ENCODE peak calls at places on chromosomes 12 and 14, in eight cellular contexts. M is cardiac muscle cell, J is upper lobe of right lung, L is fibroblast of lung, V is GM23248, P is RWPE1, Y is A673, I is IMR-90. X is an unnamed sample.

GRCh38 chr12:47767197-47767724 is 5.8 kb upstream of the SLC48A1 start:
- DNase-seq in L (no peak), Y (no peak), I (peak), V (peak), J (no peak), M (peak), P (peak), X (peak)

GRCh38 chr12:110613771-110614684 is at the start of gene TCTN1:
- DNase-seq in P (peak), Y (peak), J (peak), M (peak), L (peak), V (peak), I (peak), X (peak)

GRCh38 chr12:95623554-95624170 is 72.4 kb upstream of the USP44 start:
- DNase-seq in P (peak), V (peak), M (peak), J (peak), I (peak), Y (peak), L (peak), X (peak)

GRCh38 chr14:95515080-95515489 is 1.4 kb downstream of the SYNE3 start:
- DNase-seq in L (no peak), P (no peak), V (peak), I (no peak), M (no peak), J (no peak), Y (peak), X (no peak)

GRCh38 chr12:18146375-18146774 is 56.4 kb upstream of the RERGL start:
- DNase-seq in L (no peak), J (no peak), V (peak), I (no peak), P (no peak), Y (no peak), M (no peak), X (no peak)

GRCh38 chr12:124847675-124848074 is 16.0 kb downstream of the SCARB1 start:
- DNase-seq in L (peak), P (no peak), J (no peak), V (peak), I (peak), Y (no peak), M (no peak), X (peak)

GRCh38 chr12:122527478-122527944 is 462 bp downstream of the KNTC1 start:
- DNase-seq in Y (peak), P (peak), L (peak), V (peak), M (peak), I (peak), J (no peak), X (peak)

GRCh38 chr12:64219135-64219534 is 3.0 kb downstream of the KICS2 start:
- DNase-seq in L (no peak), Y (no peak), V (no peak), M (no peak), J (no peak), P (no peak), I (no peak), X (no peak)

GRCh38 chr12:63804746-63805145 is 25.0 kb downstream of the RXYLT1 start:
- DNase-seq in Y (no peak), L (no peak), P (no peak), J (no peak), V (no peak), I (peak), M (no peak), X (no peak)

GRCh38 chr12:27237790-27238771 is 6.0 kb upstream of the STK38L start:
- DNase-seq in L (no peak), V (peak), I (peak), J (no peak), P (no peak), Y (no peak), M (no peak), X (no peak)

GRCh38 chr12:94308612-94309011 is 151.1 kb downstream of the CEP83 start:
- DNase-seq in L (peak), J (no peak), Y (no peak), M (no peak), P (no peak), V (no peak), I (no peak), X (no peak)

GRCh38 chr14:62645649-62646048 is 399.6 kb downstream of the KCNH5 start:
- DNase-seq in M (no peak), J (no peak), L (peak), I (peak), P (peak), V (no peak), Y (peak), X (no peak)

GRCh38 chr14:92586001-92586947 is 72.7 kb downstream of the RIN3 start:
- DNase-seq in Y (no peak), J (no peak), I (peak), M (no peak), P (no peak), L (peak), V (peak), X (no peak)

GRCh38 chr12:12456637-12457036 is 99.8 kb downstream of the BORCS5 start:
- DNase-seq in L (peak), J (no peak), P (no peak), V (peak), Y (peak), M (no peak), I (peak), X (no peak)
- H3K27ac ChIP-seq in L (no peak), J (peak), P (no peak), V (no peak), Y (no peak), M (no peak), I (no peak), X (no peak)

DNA sequence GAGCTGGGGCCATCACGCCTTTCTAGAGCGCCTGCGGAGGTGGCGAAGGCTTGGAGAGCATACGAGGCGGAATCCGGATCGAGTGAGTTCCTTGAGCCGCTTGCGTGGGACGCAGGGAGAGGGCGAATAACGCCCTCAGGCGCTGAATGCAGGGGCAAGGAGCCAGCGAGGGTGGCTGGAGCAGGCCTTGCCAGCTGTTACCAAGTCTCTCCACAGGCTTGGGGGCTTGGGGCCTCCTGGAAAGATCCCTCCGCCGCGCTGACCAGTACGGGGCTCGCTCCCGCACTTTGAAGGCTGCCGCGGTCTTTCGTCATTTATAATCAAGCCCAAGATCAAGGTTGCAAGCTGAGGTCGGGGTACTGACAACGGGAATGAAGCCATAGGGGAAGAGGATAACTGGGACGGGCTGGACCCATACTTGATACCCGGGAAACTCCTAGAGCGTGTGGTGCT is 1.2 kb downstream of the FLRT2 start:
- DNase-seq in L (peak), I (peak), J (peak), Y (peak), V (peak), P (peak), M (peak), X (no peak)
- H3K27ac ChIP-seq in L (peak), I (peak), J (peak), Y (peak), V (peak), P (peak), M (no peak), X (peak)

GRCh38 chr12:19967001-19967400 is 401.3 kb upstream of the PDE3A start:
- DNase-seq in P (no peak), L (peak), J (no peak), Y (no peak), M (no peak), V (peak), I (no peak), X (no peak)

GRCh38 chr12:19965196-19966038 is 402.9 kb upstream of the PDE3A start:
- DNase-seq in V (no peak), P (no peak), L (peak), J (no peak), M (no peak), Y (no peak), I (no peak), X (no peak)

GRCh38 chr12:19970116-19970515 is 398.2 kb upstream of the PDE3A start:
- DNase-seq in I (peak), V (peak), Y (no peak), M (no peak), P (no peak), J (no peak), L (peak), X (no peak)

GRCh38 chr12:19969476-19969875 is 398.9 kb upstream of the PDE3A start:
- DNase-seq in L (peak), Y (no peak), M (no peak), P (no peak), J (no peak), V (no peak), I (no peak), X (no peak)

DNA sequence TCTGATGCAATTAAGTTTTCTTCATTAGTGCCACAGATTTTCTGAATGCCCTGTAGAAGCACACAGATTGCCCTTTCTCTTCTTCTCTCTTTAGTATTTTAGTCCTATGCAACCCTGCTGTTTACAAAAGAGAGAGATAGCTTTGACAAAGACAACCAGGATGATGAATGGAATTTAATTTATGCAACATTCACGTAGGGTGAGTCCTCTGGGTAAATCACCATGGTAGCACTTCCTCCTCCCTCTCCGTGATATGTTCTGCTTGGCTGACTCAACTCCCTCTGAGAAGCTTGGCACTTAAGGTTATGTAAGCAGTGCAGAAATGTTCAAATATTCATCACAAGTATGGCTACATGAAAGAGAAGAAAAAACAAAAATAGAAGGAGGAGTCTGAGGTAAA is 400.9 kb upstream of the PDE3A start:
- DNase-seq in P (peak), L (peak), J (no peak), V (peak), M (no peak), I (peak), Y (peak), X (no peak)
- H3K27ac ChIP-seq in P (no peak), L (peak), J (no peak), V (peak), M (no peak), I (no peak), Y (no peak), X (no peak)

GRCh38 chr14:100116134-100116533 is 43.3 kb downstream of the DEGS2 start:
- DNase-seq in V (no peak), L (no peak), P (no peak), Y (no peak), M (no peak), I (no peak), J (peak), X (no peak)
- H3K27ac ChIP-seq in V (no peak), L (no peak), P (no peak), Y (no peak), M (no peak), I (no peak), J (no peak), X (peak)

DNA sequence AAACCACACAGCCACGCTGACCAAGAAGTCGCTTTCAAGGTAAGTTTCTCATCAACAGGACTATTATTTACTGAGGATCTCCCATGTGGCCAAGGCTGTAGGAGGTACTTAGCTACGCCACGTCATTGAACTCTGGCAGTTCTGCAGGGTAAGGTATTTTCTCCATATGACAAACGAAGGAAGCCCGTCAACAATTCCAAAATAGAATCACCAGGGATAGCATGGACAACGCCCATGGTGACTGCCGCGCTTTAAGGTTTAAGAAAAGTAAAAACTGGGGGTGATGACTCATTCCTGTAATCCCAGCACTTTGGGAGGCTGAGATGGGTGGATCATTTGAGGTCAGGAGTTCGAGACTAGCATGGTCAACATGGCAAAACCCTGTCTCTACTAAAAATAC is 28.6 kb downstream of the SSH1 start:
- DNase-seq in J (no peak), V (peak), Y (no peak), M (no peak), L (peak), I (peak), P (peak), X (no peak)
- H3K27ac ChIP-seq in J (peak), V (peak), Y (no peak), M (peak), L (peak), I (peak), P (peak), X (no peak)

DNA sequence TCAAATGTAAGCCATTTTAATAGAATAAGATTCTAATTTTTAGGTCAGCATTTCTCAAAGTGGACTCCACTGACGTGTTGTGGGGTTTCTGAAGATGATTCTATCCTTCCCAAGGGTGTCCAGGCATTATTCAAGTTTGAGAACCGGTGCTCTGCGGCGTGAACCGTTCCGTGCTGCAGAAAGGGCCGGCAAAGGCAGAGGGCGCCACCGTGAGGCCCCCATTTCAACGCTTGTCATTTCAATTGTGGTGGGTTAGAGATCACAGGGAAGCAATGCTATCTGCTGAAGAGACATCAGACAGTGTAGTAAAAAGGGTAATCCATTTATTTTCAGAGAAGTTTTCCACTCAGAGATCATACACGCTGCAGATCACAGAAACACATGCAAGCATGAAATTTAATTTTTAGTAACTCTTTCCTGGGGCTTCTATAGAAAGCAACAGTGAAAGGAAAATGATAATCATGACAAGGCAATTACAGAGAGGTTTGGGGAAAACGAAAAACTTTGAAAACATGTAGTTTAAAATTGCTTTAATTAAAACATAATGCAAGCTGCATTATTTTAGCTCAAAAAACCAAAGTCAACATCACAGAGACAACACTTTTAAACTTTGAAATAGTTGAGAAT is 201.7 kb downstream of the EXOC5 start:
- DNase-seq in I (peak), J (peak), V (peak), Y (peak), M (peak), L (peak), P (no peak), X (peak)
- H3K27ac ChIP-seq in I (no peak), J (no peak), V (no peak), Y (peak), M (no peak), L (no peak), P (no peak), X (no peak)

GRCh38 chr14:57848786-57849185 is 17.1 kb downstream of the SLC35F4 start:
- DNase-seq in J (no peak), I (no peak), V (peak), M (no peak), L (no peak), P (no peak), Y (no peak), X (no peak)

GRCh38 chr14:57848353-57848752 is 17.5 kb downstream of the SLC35F4 start:
- DNase-seq in Y (no peak), V (peak), M (no peak), J (no peak), P (no peak), I (no peak), L (no peak), X (no peak)

GRCh38 chr14:57845802-57846531 is 19.9 kb downstream of the SLC35F4 start:
- DNase-seq in V (peak), I (no peak), J (no peak), M (no peak), Y (no peak), P (no peak), L (peak), X (no peak)

GRCh38 chr14:57847096-57847495 is 18.8 kb downstream of the SLC35F4 start:
- DNase-seq in M (no peak), P (no peak), J (no peak), L (peak), Y (peak), I (no peak), V (peak), X (no peak)

DNA sequence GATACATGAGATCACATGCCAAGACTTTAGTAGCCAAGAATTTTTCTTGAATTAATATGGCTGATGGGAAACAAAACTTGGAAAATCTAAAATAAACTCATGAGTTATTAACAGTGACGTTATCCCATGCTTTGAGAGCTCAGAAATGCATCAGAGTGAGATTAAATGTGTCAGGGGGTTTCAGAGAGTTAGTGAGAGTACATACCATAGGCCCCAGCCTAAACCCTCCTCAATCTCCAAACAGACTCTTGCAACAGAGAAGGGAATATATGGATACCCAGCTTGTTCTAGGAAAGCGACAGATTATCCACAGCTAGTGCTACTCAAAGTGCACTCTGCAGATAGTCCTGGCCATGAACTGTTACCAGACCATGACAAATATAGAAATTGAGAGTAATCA is 19.3 kb downstream of the SLC35F4 start:
- DNase-seq in I (no peak), V (no peak), L (no peak), J (no peak), M (no peak), P (no peak), Y (no peak), X (no peak)
- H3K27ac ChIP-seq in I (no peak), V (peak), L (no peak), J (no peak), M (no peak), P (no peak), Y (peak), X (no peak)

X was measured in caudate nucleus.